ENCODE peak calls at places on chromosomes 5 and 9, in four cellular contexts. One of them, this sample, is unnamed.

GRCh38 chr5:54774281-54775171 is 210.9 kb downstream of the ESM1 start:
- DNase-seq in central memory CD4-positive, alpha-beta T cell: no peak
- DNase-seq in G401: no peak
- DNase-seq in stimulated activated CD4-positive, alpha-beta T cell treated with anti-CD3 and anti-CD28 coated beads, Interleukin-2, amount 100 ng/mL, for 48 hours: no peak
- DNase-seq in this sample: no peak

GRCh38 chr9:122184551-122184950 is 24.8 kb downstream of the MORN5 start:
- DNase-seq in central memory CD4-positive, alpha-beta T cell: no peak
- DNase-seq in G401: no peak
- DNase-seq in stimulated activated CD4-positive, alpha-beta T cell treated with anti-CD3 and anti-CD28 coated beads, Interleukin-2, amount 100 ng/mL, for 48 hours: no peak
- DNase-seq in this sample: no peak

GRCh38 chr9:99134893-99135341 is 30.0 kb downstream of the TGFBR1 start:
- DNase-seq in central memory CD4-positive, alpha-beta T cell: peak; percentile 25
- DNase-seq in G401: peak; percentile 84
- DNase-seq in stimulated activated CD4-positive, alpha-beta T cell treated with anti-CD3 and anti-CD28 coated beads, Interleukin-2, amount 100 ng/mL, for 48 hours: no peak
- DNase-seq in this sample: no peak

GRCh38 chr5:51214736-51215135 is 168.5 kb upstream of the ISL1 start:
- DNase-seq in central memory CD4-positive, alpha-beta T cell: no peak
- DNase-seq in G401: no peak
- DNase-seq in stimulated activated CD4-positive, alpha-beta T cell treated with anti-CD3 and anti-CD28 coated beads, Interleukin-2, amount 100 ng/mL, for 48 hours: no peak
- DNase-seq in this sample: no peak

GRCh38 chr5:29899583-29899982 is 1293.9 kb upstream of the CDH6 start:
- DNase-seq in central memory CD4-positive, alpha-beta T cell: no peak
- DNase-seq in G401: no peak
- DNase-seq in stimulated activated CD4-positive, alpha-beta T cell treated with anti-CD3 and anti-CD28 coated beads, Interleukin-2, amount 100 ng/mL, for 48 hours: no peak
- DNase-seq in this sample: no peak

GRCh38 chr5:98969400-98969799 is 40.6 kb upstream of the CHD1 start:
- DNase-seq in central memory CD4-positive, alpha-beta T cell: no peak
- DNase-seq in G401: no peak
- DNase-seq in stimulated activated CD4-positive, alpha-beta T cell treated with anti-CD3 and anti-CD28 coated beads, Interleukin-2, amount 100 ng/mL, for 48 hours: no peak
- DNase-seq in this sample: no peak

GRCh38 chr9:137753192-137753765 is 124.3 kb upstream of the CACNA1B start:
- DNase-seq in central memory CD4-positive, alpha-beta T cell: no peak
- DNase-seq in G401: no peak
- DNase-seq in stimulated activated CD4-positive, alpha-beta T cell treated with anti-CD3 and anti-CD28 coated beads, Interleukin-2, amount 100 ng/mL, for 48 hours: no peak
- DNase-seq in this sample: no peak

GRCh38 chr9:107119294-107119693 is 163.8 kb upstream of the RAD23B start:
- DNase-seq in central memory CD4-positive, alpha-beta T cell: no peak
- DNase-seq in G401: no peak
- DNase-seq in stimulated activated CD4-positive, alpha-beta T cell treated with anti-CD3 and anti-CD28 coated beads, Interleukin-2, amount 100 ng/mL, for 48 hours: no peak
- DNase-seq in this sample: no peak

GRCh38 chr5:114391321-114391720 is 29.5 kb downstream of the KCNN2 start:
- DNase-seq in central memory CD4-positive, alpha-beta T cell: no peak
- DNase-seq in G401: no peak
- DNase-seq in stimulated activated CD4-positive, alpha-beta T cell treated with anti-CD3 and anti-CD28 coated beads, Interleukin-2, amount 100 ng/mL, for 48 hours: no peak
- DNase-seq in this sample: no peak

GRCh38 chr9:77375956-77376532 is 198.7 kb downstream of the VPS13A start:
- DNase-seq in central memory CD4-positive, alpha-beta T cell: no peak
- DNase-seq in G401: no peak
- DNase-seq in stimulated activated CD4-positive, alpha-beta T cell treated with anti-CD3 and anti-CD28 coated beads, Interleukin-2, amount 100 ng/mL, for 48 hours: no peak
- DNase-seq in this sample: no peak

GRCh38 chr5:134567651-134568338 is 42.3 kb downstream of the JADE2 start:
- DNase-seq in central memory CD4-positive, alpha-beta T cell: no peak
- DNase-seq in G401: no peak
- DNase-seq in stimulated activated CD4-positive, alpha-beta T cell treated with anti-CD3 and anti-CD28 coated beads, Interleukin-2, amount 100 ng/mL, for 48 hours: no peak
- DNase-seq in this sample: peak; percentile 83

GRCh38 chr5:150339165-150339564 is 18.3 kb upstream of the TCOF1 start:
- DNase-seq in central memory CD4-positive, alpha-beta T cell: no peak
- DNase-seq in G401: no peak
- DNase-seq in stimulated activated CD4-positive, alpha-beta T cell treated with anti-CD3 and anti-CD28 coated beads, Interleukin-2, amount 100 ng/mL, for 48 hours: no peak
- DNase-seq in this sample: no peak

GRCh38 chr5:40986666-40987065 is 77.4 kb downstream of the C7 start:
- DNase-seq in central memory CD4-positive, alpha-beta T cell: no peak
- DNase-seq in G401: no peak
- DNase-seq in stimulated activated CD4-positive, alpha-beta T cell treated with anti-CD3 and anti-CD28 coated beads, Interleukin-2, amount 100 ng/mL, for 48 hours: no peak
- DNase-seq in this sample: no peak

GRCh38 chr5:171418982-171419662 is at the start of gene FGF18:
- DNase-seq in central memory CD4-positive, alpha-beta T cell: peak; percentile 17
- DNase-seq in G401: peak; percentile 36
- DNase-seq in stimulated activated CD4-positive, alpha-beta T cell treated with anti-CD3 and anti-CD28 coated beads, Interleukin-2, amount 100 ng/mL, for 48 hours: peak; percentile 5
- DNase-seq in this sample: no peak

GRCh38 chr9:114180701-114181582 is 25.6 kb downstream of the COL27A1 start:
- DNase-seq in central memory CD4-positive, alpha-beta T cell: no peak
- DNase-seq in G401: no peak
- DNase-seq in stimulated activated CD4-positive, alpha-beta T cell treated with anti-CD3 and anti-CD28 coated beads, Interleukin-2, amount 100 ng/mL, for 48 hours: no peak
- DNase-seq in this sample: no peak

GRCh38 chr9:69292078-69292477 is 32.9 kb upstream of the ENTREP1 start:
- DNase-seq in central memory CD4-positive, alpha-beta T cell: no peak
- DNase-seq in G401: no peak
- DNase-seq in stimulated activated CD4-positive, alpha-beta T cell treated with anti-CD3 and anti-CD28 coated beads, Interleukin-2, amount 100 ng/mL, for 48 hours: no peak
- DNase-seq in this sample: no peak